ENCODE peak calls at places on chromosomes 3 and 15, in eight cellular contexts. M, J, P, F, H, X, O and Z are unnamed samples.
A peak's percentile ranks its signal among the peaks of the same experiment; 100 is the strongest.

GRCh38 chr3:143697975-143698374 is 150.3 kb downstream of the SLC9A9 start:
- DNase-seq in M (no peak), J (no peak), P (no peak), F (no peak), H (no peak), X (no peak), O (no peak), Z (no peak)

GRCh38 chr15:100537326-100537725 is 8.6 kb upstream of the CERS3 start:
- DNase-seq in M (no peak), J (no peak), P (no peak), F (no peak), H (peak; percentile 42), X (no peak), O (no peak), Z (no peak)

GRCh38 chr3:8584661-8585060 is 59.9 kb downstream of the SSUH2 start:
- DNase-seq in M (no peak), J (no peak), P (no peak), F (no peak), H (no peak), X (no peak), O (no peak), Z (no peak)

GRCh38 chr3:159339131-159339530 is 537.3 kb downstream of the MFSD1 start:
- DNase-seq in M (no peak), J (no peak), P (no peak), F (no peak), H (no peak), X (no peak), O (no peak), Z (no peak)

GRCh38 chr3:159488657-159489056 is 500.0 kb upstream of the IL12A start:
- DNase-seq in M (no peak), J (no peak), P (no peak), F (no peak), H (no peak), X (no peak), O (no peak), Z (no peak)

GRCh38 chr3:182142928-182143327 is 431.2 kb downstream of the SOX2 start:
- DNase-seq in M (no peak), J (no peak), P (no peak), F (no peak), H (no peak), X (no peak), O (no peak), Z (no peak)

GRCh38 chr15:98421419-98422085 is 226.8 kb upstream of the IGF1R start:
- DNase-seq in M (peak; percentile 58), J (peak; percentile 81), P (peak; percentile 76), F (peak; percentile 13), H (no peak), X (peak; percentile 51), O (peak; percentile 36), Z (peak; percentile 93)

GRCh38 chr3:61956236-61956635 is 394.9 kb downstream of the PTPRG start:
- DNase-seq in M (no peak), J (no peak), P (no peak), F (peak; percentile 74), H (no peak), X (no peak), O (no peak), Z (no peak)

GRCh38 chr15:50137330-50137761 is 18.3 kb upstream of the ATP8B4 start:
- DNase-seq in M (no peak), J (no peak), P (no peak), F (peak; percentile 99), H (no peak), X (no peak), O (peak; percentile 13), Z (no peak)

GRCh38 chr15:98085003-98085639 is 124.6 kb downstream of the ARRDC4 start:
- DNase-seq in M (peak; percentile 35), J (no peak), P (no peak), F (peak; percentile 69), H (no peak), X (peak; percentile 72), O (peak; percentile 73), Z (no peak)

GRCh38 chr3:62134061-62134496 is 239.3 kb downstream of the FEZF2 start:
- DNase-seq in M (peak; percentile 72), J (no peak), P (no peak), F (peak; percentile 8), H (no peak), X (peak; percentile 4), O (peak; percentile 74), Z (no peak)

GRCh38 chr3:139448104-139448503 is 28.2 kb downstream of the RBP2 start:
- DNase-seq in M (no peak), J (no peak), P (no peak), F (no peak), H (no peak), X (peak; percentile 13), O (no peak), Z (no peak)

GRCh38 chr3:71857926-71858325 is 73.0 kb upstream of the PROK2 start:
- DNase-seq in M (no peak), J (no peak), P (no peak), F (no peak), H (no peak), X (no peak), O (no peak), Z (peak; percentile 10)

GRCh38 chr3:113035387-113035982 is 44.7 kb downstream of the GTPBP8 start:
- DNase-seq in M (peak; percentile 31), J (no peak), P (no peak), F (peak; percentile 63), H (no peak), X (peak; percentile 48), O (peak; percentile 47), Z (peak; percentile 46)

GRCh38 chr3:122623430-122623829 is 46.0 kb downstream of the PARP15 start:
- DNase-seq in M (no peak), J (no peak), P (no peak), F (no peak), H (no peak), X (no peak), O (no peak), Z (no peak)

GRCh38 chr3:122629763-122630162 is 50.9 kb upstream of the PARP14 start:
- DNase-seq in M (no peak), J (no peak), P (no peak), F (no peak), H (no peak), X (no peak), O (no peak), Z (no peak)

GRCh38 chr3:122628567-122628966 is 51.1 kb downstream of the PARP15 start:
- DNase-seq in M (no peak), J (no peak), P (no peak), F (no peak), H (no peak), X (no peak), O (peak; percentile 22), Z (no peak)

GRCh38 chr3:122627301-122627700 is 49.9 kb downstream of the PARP15 start:
- DNase-seq in M (no peak), J (no peak), P (no peak), F (no peak), H (no peak), X (no peak), O (no peak), Z (no peak)

DNA sequence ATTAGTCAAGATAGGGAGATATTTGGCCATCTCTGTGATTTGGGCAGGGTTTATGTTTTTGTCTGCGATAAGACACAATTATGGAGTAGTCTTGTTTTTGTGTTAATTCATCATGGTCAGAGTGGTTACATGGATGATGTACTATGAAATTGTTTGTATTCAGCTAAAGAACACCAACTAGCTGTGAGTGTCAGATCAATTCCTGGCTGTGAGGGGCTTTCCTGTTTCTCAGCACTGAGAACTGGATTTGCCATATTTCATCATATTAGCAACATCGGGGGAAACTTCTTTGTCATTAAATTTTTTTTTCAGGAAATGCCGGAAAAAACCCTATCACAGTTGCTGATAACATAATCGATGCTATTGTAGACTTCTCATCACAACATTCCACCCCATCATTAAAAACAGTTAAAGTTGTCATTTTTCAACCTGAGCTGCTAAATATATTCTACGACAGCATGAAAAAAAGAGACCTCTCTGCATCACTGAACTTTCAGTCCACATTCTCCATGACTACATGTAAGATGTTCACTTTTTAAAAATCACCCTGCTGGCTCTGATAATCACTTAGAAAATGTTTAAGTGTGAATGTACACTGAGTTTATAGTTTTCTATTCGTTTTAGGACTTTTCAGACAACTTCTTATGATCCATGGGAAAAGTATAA is 49.2 kb downstream of the PARP15 start:
- DNase-seq in M (no peak), J (no peak), P (no peak), F (no peak), H (no peak), X (no peak), O (no peak), Z (no peak)
- TF ChIP-seq POLR2A in M (no peak), J (no peak), P (no peak), F (no peak), H (no peak), X (no peak), O (no peak), Z (no peak)

GRCh38 chr3:196568246-196569002 is at the start of the genes FBXO45 and WDR53:
- DNase-seq in M (peak; percentile 95), J (peak; percentile 93), P (peak; percentile 97), F (peak; percentile 93), H (peak; percentile 98), X (peak; percentile 96), O (peak; percentile 97), Z (peak; percentile 98)
- TF ChIP-seq POLR2A in M (peak; percentile 76), J (peak; percentile 76), P (peak; percentile 73), F (peak; percentile 55), H (peak; percentile 75), X (peak; percentile 67), O (peak; percentile 80), Z (no peak)

DNA sequence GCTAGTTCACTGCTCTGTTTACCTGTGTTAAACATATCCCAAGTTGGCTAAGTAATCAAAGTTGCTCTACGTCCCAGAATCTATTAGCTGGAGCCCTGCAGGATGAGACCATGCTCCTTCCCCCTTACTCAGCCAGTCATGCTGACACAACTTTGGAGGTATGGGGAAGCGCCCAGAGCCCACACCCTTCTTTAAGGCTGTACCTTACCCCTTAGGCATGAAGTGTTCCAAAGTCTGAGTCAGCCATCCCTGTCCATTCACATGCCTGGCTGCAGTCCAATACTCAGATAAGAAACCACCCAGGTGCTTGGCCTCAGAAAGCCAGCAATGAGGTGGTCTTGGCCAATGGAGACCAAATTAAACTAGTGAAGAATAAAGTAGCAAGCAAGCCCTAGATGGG is 221.2 kb downstream of the TPRG1 start:
- DNase-seq in M (no peak), J (no peak), P (peak; percentile 68), F (no peak), H (no peak), X (peak; percentile 18), O (no peak), Z (no peak)
- TF ChIP-seq POLR2A in M (no peak), J (no peak), P (no peak), F (no peak), H (no peak), X (no peak), O (no peak), Z (no peak)

DNA sequence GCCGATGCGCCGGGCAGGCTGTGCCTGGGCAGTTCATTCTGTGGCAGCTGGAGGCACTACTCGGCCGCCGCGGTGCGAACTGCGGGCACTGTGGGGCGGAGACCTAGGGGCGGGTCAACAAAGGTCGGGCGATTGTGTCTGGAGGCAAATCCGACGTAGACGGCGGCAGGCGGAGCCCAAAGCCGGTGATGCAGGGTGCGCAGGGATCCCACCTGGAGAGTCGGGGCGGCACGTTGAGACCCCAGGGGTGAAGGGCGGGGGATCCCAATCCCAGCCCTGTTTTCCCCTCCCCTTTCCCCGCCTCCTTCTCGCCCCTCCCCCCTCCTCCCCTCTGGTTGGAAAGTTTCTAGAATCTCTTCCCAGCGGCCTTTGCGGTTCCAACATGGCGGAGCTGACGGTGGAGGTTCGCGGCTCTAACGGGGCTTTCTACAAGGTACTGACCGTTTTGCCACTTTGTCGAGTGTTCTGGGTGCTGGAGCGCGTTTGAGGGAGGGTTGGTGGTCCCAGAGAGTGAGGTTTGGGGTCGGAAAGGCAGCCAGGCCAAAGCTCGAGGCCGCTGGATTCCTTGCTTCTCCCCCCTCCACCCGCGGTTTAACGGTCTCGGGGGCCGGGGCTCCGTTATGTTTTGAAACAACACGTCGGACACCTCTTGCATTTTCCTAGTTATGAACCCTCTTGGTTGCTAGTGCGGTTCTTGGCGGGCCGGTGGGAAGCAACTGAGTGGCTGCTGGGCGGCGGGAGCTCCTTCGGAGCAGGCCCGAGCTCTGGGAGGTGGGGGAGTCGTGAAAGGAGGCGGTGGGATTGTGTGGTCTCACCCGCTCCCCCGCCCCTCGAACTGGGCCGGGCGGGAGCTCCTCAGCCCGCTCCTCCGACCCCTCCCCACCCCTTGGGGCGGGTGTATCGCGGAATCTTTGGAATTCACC is at the start of gene FXR1:
- DNase-seq in M (peak; percentile 88), J (peak; percentile 79), P (peak; percentile 94), F (peak; percentile 69), H (peak; percentile 96), X (peak; percentile 93), O (peak; percentile 83), Z (peak; percentile 82)
- TF ChIP-seq POLR2A in M (peak; percentile 65), J (peak; percentile 60), P (peak; percentile 30), F (peak; percentile 94), H (peak; percentile 47), X (no peak), O (peak; percentile 87), Z (no peak)